ENCODE peak calls at places on chromosome 7, in eight cellular contexts. One of them, this sample, is unnamed.

GRCh38 chr7:27547401-27547800 is 115.3 kb downstream of the HIBADH start:
- DNase-seq in heart right ventricle: no peak
- DNase-seq in GM12865: no peak
- DNase-seq in prostate gland: no peak
- DNase-seq in uterus: no peak
- DNase-seq in HCT116: no peak
- DNase-seq in cardiac fibroblast: peak; percentile 41
- DNase-seq in CD8-positive, alpha-beta T cell: no peak
- DNase-seq in this sample: peak; percentile 13

GRCh38 chr7:3194501-3195141 is 106.4 kb upstream of the SDK1 start:
- DNase-seq in GM12865: no peak
- DNase-seq in cardiac fibroblast: peak; percentile 83
- DNase-seq in prostate gland: no peak
- DNase-seq in HCT116: no peak
- DNase-seq in heart right ventricle: no peak
- DNase-seq in CD8-positive, alpha-beta T cell: no peak
- DNase-seq in uterus: no peak
- DNase-seq in this sample: no peak

GRCh38 chr7:13850185-13850752 is 139.2 kb downstream of the ETV1 start:
- DNase-seq in CD8-positive, alpha-beta T cell: peak; percentile 27
- DNase-seq in GM12865: peak; percentile 44
- DNase-seq in uterus: no peak
- DNase-seq in cardiac fibroblast: peak; percentile 96
- DNase-seq in heart right ventricle: no peak
- DNase-seq in prostate gland: no peak
- DNase-seq in HCT116: peak; percentile 62
- DNase-seq in this sample: no peak

GRCh38 chr7:80634505-80634904 is 3.9 kb upstream of the CD36 start:
- DNase-seq in HCT116: no peak
- DNase-seq in GM12865: no peak
- DNase-seq in cardiac fibroblast: peak; percentile 91
- DNase-seq in uterus: no peak
- DNase-seq in prostate gland: no peak
- DNase-seq in CD8-positive, alpha-beta T cell: no peak
- DNase-seq in heart right ventricle: no peak
- DNase-seq in this sample: no peak

GRCh38 chr7:21507627-21508343 is 35.1 kb upstream of the DNAH11 start:
- DNase-seq in GM12865: peak; percentile 17
- DNase-seq in CD8-positive, alpha-beta T cell: no peak
- DNase-seq in heart right ventricle: no peak
- DNase-seq in prostate gland: peak; percentile 18
- DNase-seq in uterus: no peak
- DNase-seq in cardiac fibroblast: peak; percentile 67
- DNase-seq in HCT116: peak; percentile 4
- DNase-seq in this sample: no peak

GRCh38 chr7:142885311-142886230 is at the start of gene TRPV6:
- DNase-seq in prostate gland: peak; percentile 89
- DNase-seq in heart right ventricle: no peak
- DNase-seq in uterus: no peak
- DNase-seq in GM12865: no peak
- DNase-seq in HCT116: peak; percentile 22
- DNase-seq in CD8-positive, alpha-beta T cell: no peak
- DNase-seq in cardiac fibroblast: no peak
- DNase-seq in this sample: peak; percentile 64

GRCh38 chr7:40298421-40298820 is 163.6 kb downstream of the SUGCT start:
- DNase-seq in CD8-positive, alpha-beta T cell: no peak
- DNase-seq in prostate gland: no peak
- DNase-seq in uterus: no peak
- DNase-seq in HCT116: no peak
- DNase-seq in heart right ventricle: no peak
- DNase-seq in cardiac fibroblast: peak; percentile 92
- DNase-seq in GM12865: no peak
- DNase-seq in this sample: no peak

GRCh38 chr7:5425507-5426225 is 2.0 kb upstream of the TNRC18 start:
- DNase-seq in cardiac fibroblast: peak; percentile 91
- DNase-seq in GM12865: no peak
- DNase-seq in CD8-positive, alpha-beta T cell: no peak
- DNase-seq in prostate gland: peak; percentile 78
- DNase-seq in uterus: peak; percentile 81
- DNase-seq in HCT116: no peak
- DNase-seq in heart right ventricle: peak; percentile 67
- DNase-seq in this sample: peak; percentile 73

GRCh38 chr7:95141755-95142154 is 182.6 kb downstream of the PON1 start:
- DNase-seq in cardiac fibroblast: peak; percentile 79
- DNase-seq in CD8-positive, alpha-beta T cell: no peak
- DNase-seq in HCT116: no peak
- DNase-seq in prostate gland: no peak
- DNase-seq in heart right ventricle: no peak
- DNase-seq in GM12865: no peak
- DNase-seq in uterus: no peak
- DNase-seq in this sample: no peak

GRCh38 chr7:6175642-6176041 is 96.8 kb downstream of the CYTH3 start:
- DNase-seq in GM12865: no peak
- DNase-seq in heart right ventricle: no peak
- DNase-seq in CD8-positive, alpha-beta T cell: no peak
- DNase-seq in HCT116: no peak
- DNase-seq in uterus: no peak
- DNase-seq in prostate gland: no peak
- DNase-seq in cardiac fibroblast: peak; percentile 82
- DNase-seq in this sample: no peak

GRCh38 chr7:27108390-27109127 is 6.1 kb upstream of the HOXA2 start:
- DNase-seq in uterus: no peak
- DNase-seq in heart right ventricle: no peak
- DNase-seq in CD8-positive, alpha-beta T cell: no peak
- DNase-seq in GM12865: no peak
- DNase-seq in cardiac fibroblast: no peak
- DNase-seq in prostate gland: no peak
- DNase-seq in HCT116: no peak
- DNase-seq in this sample: no peak

GRCh38 chr7:82204694-82205093 is 238.9 kb downstream of the CACNA2D1 start:
- DNase-seq in HCT116: no peak
- DNase-seq in uterus: no peak
- DNase-seq in heart right ventricle: peak; percentile 17
- DNase-seq in prostate gland: no peak
- DNase-seq in cardiac fibroblast: peak; percentile 93
- DNase-seq in GM12865: no peak
- DNase-seq in CD8-positive, alpha-beta T cell: no peak
- DNase-seq in this sample: no peak

GRCh38 chr7:114854369-114854768 is 67.5 kb upstream of the MDFIC start:
- DNase-seq in cardiac fibroblast: no peak
- DNase-seq in prostate gland: no peak
- DNase-seq in uterus: no peak
- DNase-seq in HCT116: peak; percentile 23
- DNase-seq in CD8-positive, alpha-beta T cell: no peak
- DNase-seq in GM12865: no peak
- DNase-seq in heart right ventricle: no peak
- DNase-seq in this sample: no peak

GRCh38 chr7:96287168-96287567 is 34.7 kb downstream of the SLC25A13 start:
- DNase-seq in GM12865: no peak
- DNase-seq in HCT116: no peak
- DNase-seq in uterus: no peak
- DNase-seq in heart right ventricle: no peak
- DNase-seq in prostate gland: no peak
- DNase-seq in cardiac fibroblast: no peak
- DNase-seq in CD8-positive, alpha-beta T cell: no peak
- DNase-seq in this sample: no peak

GRCh38 chr7:2903686-2904162 is 59.6 kb upstream of the GNA12 start:
- DNase-seq in CD8-positive, alpha-beta T cell: no peak
- DNase-seq in heart right ventricle: no peak
- DNase-seq in HCT116: no peak
- DNase-seq in prostate gland: no peak
- DNase-seq in cardiac fibroblast: no peak
- DNase-seq in GM12865: no peak
- DNase-seq in uterus: no peak
- DNase-seq in this sample: no peak

GRCh38 chr7:149787428-149788299 is 14.3 kb upstream of the ZNF467 start:
- DNase-seq in GM12865: no peak
- DNase-seq in cardiac fibroblast: no peak
- DNase-seq in CD8-positive, alpha-beta T cell: no peak
- DNase-seq in uterus: no peak
- DNase-seq in heart right ventricle: peak; percentile 15
- DNase-seq in HCT116: no peak
- DNase-seq in prostate gland: no peak
- DNase-seq in this sample: no peak
- TF ChIP-seq CTCF in GM12865: no peak
- TF ChIP-seq CTCF in cardiac fibroblast: peak; percentile 21
- TF ChIP-seq CTCF in CD8-positive, alpha-beta T cell: no peak
- TF ChIP-seq CTCF in uterus: no peak
- TF ChIP-seq CTCF in heart right ventricle: peak; percentile 53
- TF ChIP-seq CTCF in HCT116: no peak
- TF ChIP-seq CTCF in prostate gland: no peak
- TF ChIP-seq CTCF in this sample: no peak

DNA sequence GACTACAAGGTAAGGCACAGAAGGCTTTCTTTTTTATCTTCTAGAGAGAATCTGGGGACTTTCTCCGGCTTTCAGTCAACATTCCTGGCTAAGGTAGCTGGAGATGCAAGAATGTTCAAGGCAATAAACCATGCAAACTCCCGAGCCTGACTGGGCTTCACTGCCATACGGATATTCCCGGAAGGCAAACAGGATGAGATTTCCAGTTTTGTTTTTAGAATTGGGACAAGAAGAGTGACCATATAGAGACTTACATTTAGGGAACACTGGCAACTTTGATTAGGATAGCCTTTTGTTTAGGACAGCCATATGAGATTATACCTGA is 269 bp downstream of the CALD1 start:
- DNase-seq in heart right ventricle: no peak
- DNase-seq in prostate gland: no peak
- DNase-seq in GM12865: no peak
- DNase-seq in cardiac fibroblast: no peak
- DNase-seq in HCT116: no peak
- DNase-seq in CD8-positive, alpha-beta T cell: no peak
- DNase-seq in uterus: peak; percentile 38
- DNase-seq in this sample: no peak
- H3K4me3 ChIP-seq in heart right ventricle: peak overlapping the region; percentile 73
- H3K4me3 ChIP-seq in prostate gland: peak overlapping the region; percentile 40
- H3K4me3 ChIP-seq in GM12865: no peak overlapping the region
- H3K4me3 ChIP-seq in cardiac fibroblast: peak overlapping the region; percentile 75
- H3K4me3 ChIP-seq in HCT116: peak overlapping the region; percentile 39
- H3K4me3 ChIP-seq in CD8-positive, alpha-beta T cell: no peak overlapping the region
- H3K4me3 ChIP-seq in uterus: peak overlapping the region; percentile 78
- H3K4me3 ChIP-seq in this sample: peak overlapping the region; percentile 22

GRCh38 chr7:149833495-149834130 is 4.6 kb upstream of the ZNF862 start:
- DNase-seq in prostate gland: no peak
- DNase-seq in CD8-positive, alpha-beta T cell: no peak
- DNase-seq in heart right ventricle: no peak
- DNase-seq in cardiac fibroblast: no peak
- DNase-seq in GM12865: no peak
- DNase-seq in uterus: peak; percentile 7
- DNase-seq in HCT116: no peak
- DNase-seq in this sample: no peak

GRCh38 chr7:149832332-149833041 is 5.7 kb upstream of the ZNF862 start:
- DNase-seq in HCT116: no peak
- DNase-seq in uterus: no peak
- DNase-seq in heart right ventricle: no peak
- DNase-seq in GM12865: no peak
- DNase-seq in prostate gland: no peak
- DNase-seq in CD8-positive, alpha-beta T cell: no peak
- DNase-seq in cardiac fibroblast: no peak
- DNase-seq in this sample: no peak

GRCh38 chr7:149831730-149832219 is 6.4 kb upstream of the ZNF862 start:
- DNase-seq in cardiac fibroblast: no peak
- DNase-seq in uterus: no peak
- DNase-seq in HCT116: no peak
- DNase-seq in GM12865: no peak
- DNase-seq in prostate gland: no peak
- DNase-seq in CD8-positive, alpha-beta T cell: no peak
- DNase-seq in heart right ventricle: no peak
- DNase-seq in this sample: no peak

GRCh38 chr7:149836434-149836833 is 1.7 kb upstream of the ZNF862 start:
- DNase-seq in HCT116: no peak
- DNase-seq in uterus: no peak
- DNase-seq in GM12865: no peak
- DNase-seq in heart right ventricle: no peak
- DNase-seq in prostate gland: no peak
- DNase-seq in cardiac fibroblast: no peak
- DNase-seq in CD8-positive, alpha-beta T cell: no peak
- DNase-seq in this sample: no peak

DNA sequence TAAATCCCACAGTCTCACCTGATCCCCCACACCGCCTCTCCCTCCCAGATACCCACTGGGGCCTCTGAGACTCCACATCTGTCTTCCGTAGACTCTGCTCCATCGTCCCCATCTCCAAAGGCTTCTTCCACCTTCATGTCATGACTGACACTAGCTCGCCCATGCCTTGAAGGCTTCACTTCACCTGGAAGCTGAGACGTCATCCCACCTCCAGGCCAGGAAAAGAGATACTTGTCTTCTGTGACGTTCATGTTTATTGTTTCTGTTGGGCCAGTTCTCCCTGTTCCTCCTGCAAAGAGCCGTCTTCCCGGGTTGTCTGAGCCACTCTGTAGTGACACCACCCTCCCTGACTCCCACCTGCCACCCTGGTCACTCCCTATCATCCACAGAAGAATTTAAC is 3.6 kb upstream of the ZNF862 start:
- DNase-seq in HCT116: no peak
- DNase-seq in prostate gland: no peak
- DNase-seq in heart right ventricle: no peak
- DNase-seq in cardiac fibroblast: no peak
- DNase-seq in uterus: no peak
- DNase-seq in CD8-positive, alpha-beta T cell: no peak
- DNase-seq in GM12865: no peak
- DNase-seq in this sample: no peak
- TF ChIP-seq CTCF in HCT116: no peak
- TF ChIP-seq CTCF in prostate gland: no peak
- TF ChIP-seq CTCF in heart right ventricle: no peak
- TF ChIP-seq CTCF in cardiac fibroblast: no peak
- TF ChIP-seq CTCF in uterus: no peak
- TF ChIP-seq CTCF in CD8-positive, alpha-beta T cell: no peak
- TF ChIP-seq CTCF in GM12865: no peak
- TF ChIP-seq CTCF in this sample: no peak

GRCh38 chr7:87596696-87597095 is 4.0 kb downstream of the ABCB1 start:
- DNase-seq in CD8-positive, alpha-beta T cell: no peak
- DNase-seq in prostate gland: no peak
- DNase-seq in GM12865: no peak
- DNase-seq in HCT116: no peak
- DNase-seq in uterus: no peak
- DNase-seq in heart right ventricle: no peak
- DNase-seq in cardiac fibroblast: no peak
- DNase-seq in this sample: no peak

GRCh38 chr7:87596136-87596535 is 4.5 kb downstream of the ABCB1 start:
- DNase-seq in GM12865: no peak
- DNase-seq in prostate gland: no peak
- DNase-seq in heart right ventricle: no peak
- DNase-seq in CD8-positive, alpha-beta T cell: no peak
- DNase-seq in cardiac fibroblast: no peak
- DNase-seq in HCT116: no peak
- DNase-seq in uterus: no peak
- DNase-seq in this sample: no peak

GRCh38 chr7:87600130-87601124 is at the start of gene ABCB1:
- DNase-seq in HCT116: peak; percentile 19
- DNase-seq in cardiac fibroblast: peak; percentile 29
- DNase-seq in heart right ventricle: peak; percentile 17
- DNase-seq in uterus: peak; percentile 47
- DNase-seq in GM12865: peak; percentile 66
- DNase-seq in prostate gland: no peak
- DNase-seq in CD8-positive, alpha-beta T cell: peak; percentile 12
- DNase-seq in this sample: peak; percentile 61

GRCh38 chr7:87598234-87599009 is 2.3 kb downstream of the ABCB1 start:
- DNase-seq in heart right ventricle: no peak
- DNase-seq in HCT116: no peak
- DNase-seq in cardiac fibroblast: no peak
- DNase-seq in CD8-positive, alpha-beta T cell: no peak
- DNase-seq in GM12865: peak; percentile 18
- DNase-seq in prostate gland: no peak
- DNase-seq in uterus: no peak
- DNase-seq in this sample: no peak

GRCh38 chr7:87599336-87599735 is 1.3 kb downstream of the ABCB1 start:
- DNase-seq in uterus: no peak
- DNase-seq in heart right ventricle: no peak
- DNase-seq in cardiac fibroblast: no peak
- DNase-seq in GM12865: peak; percentile 91
- DNase-seq in HCT116: no peak
- DNase-seq in prostate gland: no peak
- DNase-seq in CD8-positive, alpha-beta T cell: peak; percentile 13
- DNase-seq in this sample: peak; percentile 47
- H3K4me3 ChIP-seq in uterus: peak overlapping the region; percentile 19
- H3K4me3 ChIP-seq in heart right ventricle: peak overlapping the region; percentile 52
- H3K4me3 ChIP-seq in cardiac fibroblast: no peak overlapping the region
- H3K4me3 ChIP-seq in GM12865: no peak overlapping the region
- H3K4me3 ChIP-seq in HCT116: no peak overlapping the region
- H3K4me3 ChIP-seq in prostate gland: no peak overlapping the region
- H3K4me3 ChIP-seq in CD8-positive, alpha-beta T cell: peak overlapping the region; percentile 83
- H3K4me3 ChIP-seq in this sample: no peak overlapping the region